ENCODE peak calls at places on chromosomes 11 and 22, in ten cellular contexts. One of them, this sample, is unnamed.

GRCh38 chr11:74754507-74755255 is 6.0 kb downstream of the RNF169 start:
- DNase-seq in activated CD4-positive, alpha-beta T cell treated with anti-CD3 and anti-CD28 coated beads, Interleukin-2, amount 10 ng/mL, durations not matched to agents 7 days and 5 days: no peak
- DNase-seq in hypothalamus: no peak
- DNase-seq in tibial nerve: no peak
- DNase-seq in nucleus accumbens: no peak
- DNase-seq in adipocyte: peak
- DNase-seq in cardiac muscle cell: no peak
- DNase-seq in mesendoderm: peak
- DNase-seq in Calu3: peak
- DNase-seq in COR-L47: no peak
- DNase-seq in this sample: peak

GRCh38 chr22:44410396-44411056 is 87.5 kb downstream of the RTL6 start:
- DNase-seq in activated CD4-positive, alpha-beta T cell treated with anti-CD3 and anti-CD28 coated beads, Interleukin-2, amount 10 ng/mL, durations not matched to agents 7 days and 5 days: no peak
- DNase-seq in COR-L47: peak
- DNase-seq in adipocyte: no peak
- DNase-seq in mesendoderm: no peak
- DNase-seq in hypothalamus: no peak
- DNase-seq in tibial nerve: no peak
- DNase-seq in nucleus accumbens: no peak
- DNase-seq in Calu3: no peak
- DNase-seq in cardiac muscle cell: peak
- DNase-seq in this sample: no peak

GRCh38 chr11:64880240-64881001 is 2.0 kb upstream of the EHD1 start:
- DNase-seq in COR-L47: no peak
- DNase-seq in nucleus accumbens: no peak
- DNase-seq in activated CD4-positive, alpha-beta T cell treated with anti-CD3 and anti-CD28 coated beads, Interleukin-2, amount 10 ng/mL, durations not matched to agents 7 days and 5 days: peak
- DNase-seq in mesendoderm: no peak
- DNase-seq in hypothalamus: peak
- DNase-seq in adipocyte: no peak
- DNase-seq in cardiac muscle cell: no peak
- DNase-seq in tibial nerve: peak
- DNase-seq in Calu3: no peak
- DNase-seq in this sample: no peak

GRCh38 chr11:111674941-111675340 is 72.7 kb downstream of the SIK2 start:
- DNase-seq in nucleus accumbens: no peak
- DNase-seq in activated CD4-positive, alpha-beta T cell treated with anti-CD3 and anti-CD28 coated beads, Interleukin-2, amount 10 ng/mL, durations not matched to agents 7 days and 5 days: no peak
- DNase-seq in adipocyte: no peak
- DNase-seq in Calu3: no peak
- DNase-seq in COR-L47: no peak
- DNase-seq in tibial nerve: no peak
- DNase-seq in hypothalamus: no peak
- DNase-seq in cardiac muscle cell: no peak
- DNase-seq in mesendoderm: no peak
- DNase-seq in this sample: no peak

GRCh38 chr11:12581923-12582322 is 92.3 kb upstream of the TEAD1 start:
- DNase-seq in activated CD4-positive, alpha-beta T cell treated with anti-CD3 and anti-CD28 coated beads, Interleukin-2, amount 10 ng/mL, durations not matched to agents 7 days and 5 days: no peak
- DNase-seq in Calu3: peak
- DNase-seq in COR-L47: peak
- DNase-seq in hypothalamus: no peak
- DNase-seq in mesendoderm: peak
- DNase-seq in cardiac muscle cell: peak
- DNase-seq in nucleus accumbens: no peak
- DNase-seq in adipocyte: peak
- DNase-seq in tibial nerve: no peak
- DNase-seq in this sample: peak

GRCh38 chr11:126345759-126346585 is 9.5 kb upstream of the ST3GAL4 start:
- DNase-seq in tibial nerve: no peak
- DNase-seq in adipocyte: peak
- DNase-seq in activated CD4-positive, alpha-beta T cell treated with anti-CD3 and anti-CD28 coated beads, Interleukin-2, amount 10 ng/mL, durations not matched to agents 7 days and 5 days: no peak
- DNase-seq in cardiac muscle cell: no peak
- DNase-seq in nucleus accumbens: no peak
- DNase-seq in COR-L47: no peak
- DNase-seq in mesendoderm: peak
- DNase-seq in hypothalamus: no peak
- DNase-seq in Calu3: peak
- DNase-seq in this sample: peak

GRCh38 chr11:59818572-59818971 is 8.0 kb upstream of the MRPL16 start:
- DNase-seq in tibial nerve: no peak
- DNase-seq in COR-L47: no peak
- DNase-seq in Calu3: no peak
- DNase-seq in activated CD4-positive, alpha-beta T cell treated with anti-CD3 and anti-CD28 coated beads, Interleukin-2, amount 10 ng/mL, durations not matched to agents 7 days and 5 days: no peak
- DNase-seq in adipocyte: no peak
- DNase-seq in hypothalamus: no peak
- DNase-seq in cardiac muscle cell: no peak
- DNase-seq in mesendoderm: no peak
- DNase-seq in nucleus accumbens: no peak
- DNase-seq in this sample: no peak

GRCh38 chr11:1757861-1758610 is 5.7 kb downstream of the CTSD start:
- DNase-seq in nucleus accumbens: no peak
- DNase-seq in tibial nerve: no peak
- DNase-seq in adipocyte: no peak
- DNase-seq in Calu3: no peak
- DNase-seq in hypothalamus: no peak
- DNase-seq in COR-L47: no peak
- DNase-seq in activated CD4-positive, alpha-beta T cell treated with anti-CD3 and anti-CD28 coated beads, Interleukin-2, amount 10 ng/mL, durations not matched to agents 7 days and 5 days: peak
- DNase-seq in cardiac muscle cell: no peak
- DNase-seq in mesendoderm: no peak
- DNase-seq in this sample: no peak

GRCh38 chr11:26045082-26045481 is 286.8 kb upstream of the ANO3 start:
- DNase-seq in Calu3: no peak
- DNase-seq in tibial nerve: no peak
- DNase-seq in cardiac muscle cell: no peak
- DNase-seq in COR-L47: no peak
- DNase-seq in adipocyte: no peak
- DNase-seq in hypothalamus: no peak
- DNase-seq in mesendoderm: no peak
- DNase-seq in nucleus accumbens: no peak
- DNase-seq in activated CD4-positive, alpha-beta T cell treated with anti-CD3 and anti-CD28 coated beads, Interleukin-2, amount 10 ng/mL, durations not matched to agents 7 days and 5 days: no peak
- DNase-seq in this sample: peak

GRCh38 chr22:46125816-46126770 is 24.2 kb upstream of the PPARA start:
- DNase-seq in nucleus accumbens: no peak
- DNase-seq in cardiac muscle cell: no peak
- DNase-seq in hypothalamus: no peak
- DNase-seq in Calu3: no peak
- DNase-seq in COR-L47: no peak
- DNase-seq in adipocyte: no peak
- DNase-seq in mesendoderm: no peak
- DNase-seq in tibial nerve: no peak
- DNase-seq in activated CD4-positive, alpha-beta T cell treated with anti-CD3 and anti-CD28 coated beads, Interleukin-2, amount 10 ng/mL, durations not matched to agents 7 days and 5 days: no peak
- DNase-seq in this sample: no peak

GRCh38 chr11:134515081-134515960 is 103.3 kb upstream of the B3GAT1 start:
- DNase-seq in COR-L47: no peak
- DNase-seq in adipocyte: no peak
- DNase-seq in tibial nerve: no peak
- DNase-seq in hypothalamus: no peak
- DNase-seq in nucleus accumbens: no peak
- DNase-seq in cardiac muscle cell: no peak
- DNase-seq in mesendoderm: no peak
- DNase-seq in Calu3: no peak
- DNase-seq in activated CD4-positive, alpha-beta T cell treated with anti-CD3 and anti-CD28 coated beads, Interleukin-2, amount 10 ng/mL, durations not matched to agents 7 days and 5 days: no peak
- DNase-seq in this sample: no peak

GRCh38 chr11:78099671-78100070 is 20.0 kb upstream of the NDUFC2 start:
- DNase-seq in Calu3: no peak
- DNase-seq in adipocyte: no peak
- DNase-seq in mesendoderm: no peak
- DNase-seq in tibial nerve: no peak
- DNase-seq in COR-L47: no peak
- DNase-seq in cardiac muscle cell: no peak
- DNase-seq in hypothalamus: no peak
- DNase-seq in activated CD4-positive, alpha-beta T cell treated with anti-CD3 and anti-CD28 coated beads, Interleukin-2, amount 10 ng/mL, durations not matched to agents 7 days and 5 days: no peak
- DNase-seq in nucleus accumbens: no peak
- DNase-seq in this sample: no peak

GRCh38 chr11:75606099-75606498 is 44.0 kb downstream of the SERPINH1 start:
- DNase-seq in COR-L47: no peak
- DNase-seq in hypothalamus: no peak
- DNase-seq in adipocyte: no peak
- DNase-seq in activated CD4-positive, alpha-beta T cell treated with anti-CD3 and anti-CD28 coated beads, Interleukin-2, amount 10 ng/mL, durations not matched to agents 7 days and 5 days: no peak
- DNase-seq in tibial nerve: no peak
- DNase-seq in mesendoderm: no peak
- DNase-seq in nucleus accumbens: no peak
- DNase-seq in cardiac muscle cell: no peak
- DNase-seq in Calu3: no peak
- DNase-seq in this sample: no peak

GRCh38 chr11:114262681-114263509 is 33.3 kb upstream of the NNMT start:
- DNase-seq in mesendoderm: peak
- DNase-seq in activated CD4-positive, alpha-beta T cell treated with anti-CD3 and anti-CD28 coated beads, Interleukin-2, amount 10 ng/mL, durations not matched to agents 7 days and 5 days: peak
- DNase-seq in nucleus accumbens: no peak
- DNase-seq in tibial nerve: no peak
- DNase-seq in hypothalamus: peak
- DNase-seq in COR-L47: peak
- DNase-seq in cardiac muscle cell: peak
- DNase-seq in Calu3: peak
- DNase-seq in adipocyte: peak
- DNase-seq in this sample: peak

GRCh38 chr11:34756591-34756990 is 135.7 kb downstream of the EHF start:
- DNase-seq in activated CD4-positive, alpha-beta T cell treated with anti-CD3 and anti-CD28 coated beads, Interleukin-2, amount 10 ng/mL, durations not matched to agents 7 days and 5 days: no peak
- DNase-seq in nucleus accumbens: no peak
- DNase-seq in adipocyte: no peak
- DNase-seq in tibial nerve: no peak
- DNase-seq in hypothalamus: no peak
- DNase-seq in mesendoderm: no peak
- DNase-seq in Calu3: no peak
- DNase-seq in COR-L47: no peak
- DNase-seq in cardiac muscle cell: no peak
- DNase-seq in this sample: no peak

GRCh38 chr11:4704790-4705334 is 278 bp downstream of the MMP26 start:
- DNase-seq in hypothalamus: no peak
- DNase-seq in adipocyte: no peak
- DNase-seq in nucleus accumbens: no peak
- DNase-seq in mesendoderm: peak
- DNase-seq in activated CD4-positive, alpha-beta T cell treated with anti-CD3 and anti-CD28 coated beads, Interleukin-2, amount 10 ng/mL, durations not matched to agents 7 days and 5 days: no peak
- DNase-seq in COR-L47: no peak
- DNase-seq in Calu3: no peak
- DNase-seq in tibial nerve: no peak
- DNase-seq in cardiac muscle cell: no peak
- DNase-seq in this sample: peak

GRCh38 chr22:27110985-27111451 is 453.6 kb downstream of the MIAT start:
- DNase-seq in tibial nerve: no peak
- DNase-seq in hypothalamus: no peak
- DNase-seq in nucleus accumbens: no peak
- DNase-seq in Calu3: peak
- DNase-seq in adipocyte: no peak
- DNase-seq in COR-L47: no peak
- DNase-seq in cardiac muscle cell: peak
- DNase-seq in activated CD4-positive, alpha-beta T cell treated with anti-CD3 and anti-CD28 coated beads, Interleukin-2, amount 10 ng/mL, durations not matched to agents 7 days and 5 days: no peak
- DNase-seq in mesendoderm: peak
- DNase-seq in this sample: no peak

GRCh38 chr11:111540921-111541208 is 345 bp downstream of the LAYN start:
- DNase-seq in nucleus accumbens: no peak
- DNase-seq in adipocyte: no peak
- DNase-seq in mesendoderm: no peak
- DNase-seq in COR-L47: no peak
- DNase-seq in tibial nerve: no peak
- DNase-seq in cardiac muscle cell: no peak
- DNase-seq in activated CD4-positive, alpha-beta T cell treated with anti-CD3 and anti-CD28 coated beads, Interleukin-2, amount 10 ng/mL, durations not matched to agents 7 days and 5 days: no peak
- DNase-seq in Calu3: no peak
- DNase-seq in hypothalamus: no peak
- DNase-seq in this sample: peak

GRCh38 chr11:8785998-8786397 is 103.4 kb downstream of the RPL27A start:
- DNase-seq in adipocyte: no peak
- DNase-seq in activated CD4-positive, alpha-beta T cell treated with anti-CD3 and anti-CD28 coated beads, Interleukin-2, amount 10 ng/mL, durations not matched to agents 7 days and 5 days: no peak
- DNase-seq in mesendoderm: no peak
- DNase-seq in hypothalamus: no peak
- DNase-seq in tibial nerve: no peak
- DNase-seq in nucleus accumbens: no peak
- DNase-seq in COR-L47: no peak
- DNase-seq in cardiac muscle cell: no peak
- DNase-seq in Calu3: no peak
- DNase-seq in this sample: no peak

GRCh38 chr11:64276653-64277431 is 7.6 kb downstream of the BAD start:
- DNase-seq in mesendoderm: no peak
- DNase-seq in COR-L47: no peak
- DNase-seq in nucleus accumbens: no peak
- DNase-seq in tibial nerve: no peak
- DNase-seq in Calu3: no peak
- DNase-seq in adipocyte: no peak
- DNase-seq in hypothalamus: no peak
- DNase-seq in activated CD4-positive, alpha-beta T cell treated with anti-CD3 and anti-CD28 coated beads, Interleukin-2, amount 10 ng/mL, durations not matched to agents 7 days and 5 days: no peak
- DNase-seq in cardiac muscle cell: no peak
- DNase-seq in this sample: no peak

GRCh38 chr11:103228807-103229206 is 119.6 kb downstream of the DYNC2H1 start:
- DNase-seq in hypothalamus: no peak
- DNase-seq in mesendoderm: peak
- DNase-seq in cardiac muscle cell: no peak
- DNase-seq in tibial nerve: no peak
- DNase-seq in nucleus accumbens: no peak
- DNase-seq in COR-L47: no peak
- DNase-seq in adipocyte: no peak
- DNase-seq in Calu3: no peak
- DNase-seq in activated CD4-positive, alpha-beta T cell treated with anti-CD3 and anti-CD28 coated beads, Interleukin-2, amount 10 ng/mL, durations not matched to agents 7 days and 5 days: no peak
- DNase-seq in this sample: peak

GRCh38 chr22:29306175-29306829 is at the start of gene GAS2L1:
- DNase-seq in Calu3: peak
- DNase-seq in COR-L47: peak
- DNase-seq in adipocyte: peak
- DNase-seq in nucleus accumbens: peak
- DNase-seq in mesendoderm: peak
- DNase-seq in activated CD4-positive, alpha-beta T cell treated with anti-CD3 and anti-CD28 coated beads, Interleukin-2, amount 10 ng/mL, durations not matched to agents 7 days and 5 days: peak
- DNase-seq in hypothalamus: peak
- DNase-seq in cardiac muscle cell: peak
- DNase-seq in tibial nerve: peak
- DNase-seq in this sample: peak

GRCh38 chr11:68524681-68525080 is 64.1 kb downstream of the PPP6R3 start:
- DNase-seq in activated CD4-positive, alpha-beta T cell treated with anti-CD3 and anti-CD28 coated beads, Interleukin-2, amount 10 ng/mL, durations not matched to agents 7 days and 5 days: no peak
- DNase-seq in Calu3: no peak
- DNase-seq in nucleus accumbens: no peak
- DNase-seq in hypothalamus: no peak
- DNase-seq in adipocyte: no peak
- DNase-seq in mesendoderm: no peak
- DNase-seq in tibial nerve: no peak
- DNase-seq in cardiac muscle cell: no peak
- DNase-seq in COR-L47: no peak
- DNase-seq in this sample: no peak

GRCh38 chr22:26893711-26894110 is 236.3 kb downstream of the MIAT start:
- DNase-seq in cardiac muscle cell: no peak
- DNase-seq in nucleus accumbens: no peak
- DNase-seq in mesendoderm: peak
- DNase-seq in tibial nerve: no peak
- DNase-seq in activated CD4-positive, alpha-beta T cell treated with anti-CD3 and anti-CD28 coated beads, Interleukin-2, amount 10 ng/mL, durations not matched to agents 7 days and 5 days: no peak
- DNase-seq in Calu3: no peak
- DNase-seq in hypothalamus: no peak
- DNase-seq in COR-L47: no peak
- DNase-seq in adipocyte: no peak
- DNase-seq in this sample: peak

GRCh38 chr11:2150206-2150847 is 10.7 kb downstream of the INS start:
- DNase-seq in adipocyte: peak
- DNase-seq in tibial nerve: peak
- DNase-seq in activated CD4-positive, alpha-beta T cell treated with anti-CD3 and anti-CD28 coated beads, Interleukin-2, amount 10 ng/mL, durations not matched to agents 7 days and 5 days: no peak
- DNase-seq in hypothalamus: no peak
- DNase-seq in COR-L47: peak
- DNase-seq in nucleus accumbens: no peak
- DNase-seq in cardiac muscle cell: peak
- DNase-seq in mesendoderm: peak
- DNase-seq in Calu3: no peak
- DNase-seq in this sample: no peak

GRCh38 chr11:2139118-2139490 is at the start of gene IGF2:
- DNase-seq in nucleus accumbens: no peak
- DNase-seq in COR-L47: peak
- DNase-seq in tibial nerve: no peak
- DNase-seq in activated CD4-positive, alpha-beta T cell treated with anti-CD3 and anti-CD28 coated beads, Interleukin-2, amount 10 ng/mL, durations not matched to agents 7 days and 5 days: no peak
- DNase-seq in Calu3: no peak
- DNase-seq in cardiac muscle cell: peak
- DNase-seq in adipocyte: peak
- DNase-seq in mesendoderm: no peak
- DNase-seq in hypothalamus: no peak
- DNase-seq in this sample: no peak

This sample was measured in DMS53.